ENCODE peak calls at places on chromosomes 4 and X, in ten cellular contexts. J, Z, V, H, T, W, Q, F, O and P are unnamed samples.

GRCh38 chr4:55083771-55084170 is 41.6 kb downstream of the KDR start:
- DNase-seq in O (no peak), T (no peak), F (no peak), W (no peak), V (no peak), J (no peak), Q (no peak), H (no peak), Z (no peak), P (no peak)

GRCh38 chr4:55444822-55445221 is 49.1 kb downstream of the TMEM165 start:
- DNase-seq in J (peak), Q (peak), O (peak), T (peak), F (no peak), H (no peak), Z (no peak), W (no peak), V (peak), P (peak)

GRCh38 chrX:13646154-13646549 is 6.8 kb upstream of the TCEANC start:
- DNase-seq in J (peak), V (peak), Q (peak), F (no peak), T (peak), W (no peak), Z (peak), H (peak), O (peak), P (peak)

GRCh38 chr4:153489856-153490558 is 23.8 kb downstream of the TMEM131L start:
- DNase-seq in Z (no peak), J (peak), F (no peak), Q (no peak), V (no peak), O (no peak), W (no peak), H (no peak), T (peak), P (no peak)

GRCh38 chr4:96486563-96486962 is 646.7 kb downstream of the PDHA2 start:
- DNase-seq in W (no peak), F (no peak), Q (no peak), H (no peak), V (no peak), T (no peak), J (no peak), Z (no peak), O (peak), P (no peak)

GRCh38 chr4:8199594-8200301 is 658 bp downstream of the SH3TC1 start:
- DNase-seq in O (no peak), Z (peak), H (no peak), J (no peak), F (no peak), W (peak), T (no peak), V (no peak), Q (no peak), P (no peak)

GRCh38 chrX:112769034-112769433 is 71.6 kb downstream of the AMOT start:
- DNase-seq in Q (no peak), Z (no peak), V (no peak), J (no peak), W (no peak), T (no peak), H (no peak), F (no peak), O (no peak), P (no peak)

GRCh38 chr4:163755013-163755412 is 260.5 kb downstream of the TMA16 start:
- DNase-seq in W (no peak), V (peak), F (no peak), Q (no peak), O (peak), T (no peak), H (no peak), J (no peak), Z (peak), P (peak)

DNA sequence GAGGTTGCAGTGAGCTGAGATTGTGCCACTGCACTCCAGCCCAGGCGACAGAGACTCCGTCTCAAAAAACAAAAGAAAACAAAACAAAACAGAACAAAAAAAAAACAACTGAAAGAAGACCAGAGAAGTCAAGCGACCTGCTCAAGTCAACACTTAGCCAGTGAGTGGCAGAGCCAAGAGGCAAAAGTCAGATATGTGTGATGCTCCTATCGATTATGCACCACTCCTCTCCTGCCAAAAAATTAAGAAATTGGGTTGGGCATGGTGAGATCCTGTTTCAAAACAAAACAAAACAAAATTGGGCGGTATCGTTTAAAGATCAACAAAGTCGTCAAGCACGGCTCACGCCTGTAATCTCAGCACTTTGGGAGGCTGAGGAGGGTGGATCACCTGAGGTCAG is 137.7 kb downstream of the PDS5A start:
- DNase-seq in F (no peak), J (no peak), Z (no peak), H (no peak), O (no peak), T (no peak), W (no peak), V (no peak), Q (no peak), P (no peak)
- TF ChIP-seq CTCF in F (no peak), J (no peak), Z (no peak), H (no peak), O (no peak), T (no peak), W (no peak), V (no peak), Q (no peak), P (no peak)

DNA sequence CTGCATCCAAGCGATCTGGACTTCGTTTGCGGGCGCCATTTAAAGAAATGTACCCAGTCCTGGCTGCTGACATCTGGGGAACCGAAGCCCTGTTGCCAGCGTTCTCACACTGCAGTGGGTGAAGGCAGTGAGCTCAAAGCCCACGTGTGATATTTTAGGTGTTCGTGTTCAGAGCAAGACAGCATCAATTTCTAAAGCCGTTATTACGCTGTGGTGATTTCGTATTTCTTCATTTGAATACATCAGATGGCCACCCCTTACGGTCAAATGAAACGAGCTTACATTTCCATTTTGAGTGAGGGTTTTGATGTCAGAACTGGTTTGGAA is 380 bp upstream of the C4orf36 start:
- DNase-seq in J (peak), W (no peak), V (no peak), Q (no peak), T (no peak), H (no peak), F (no peak), O (peak), Z (no peak), P (peak)
- TF ChIP-seq CTCF in J (no peak), W (no peak), V (no peak), Q (no peak), T (no peak), H (no peak), F (no peak), O (no peak), Z (no peak), P (no peak)

DNA sequence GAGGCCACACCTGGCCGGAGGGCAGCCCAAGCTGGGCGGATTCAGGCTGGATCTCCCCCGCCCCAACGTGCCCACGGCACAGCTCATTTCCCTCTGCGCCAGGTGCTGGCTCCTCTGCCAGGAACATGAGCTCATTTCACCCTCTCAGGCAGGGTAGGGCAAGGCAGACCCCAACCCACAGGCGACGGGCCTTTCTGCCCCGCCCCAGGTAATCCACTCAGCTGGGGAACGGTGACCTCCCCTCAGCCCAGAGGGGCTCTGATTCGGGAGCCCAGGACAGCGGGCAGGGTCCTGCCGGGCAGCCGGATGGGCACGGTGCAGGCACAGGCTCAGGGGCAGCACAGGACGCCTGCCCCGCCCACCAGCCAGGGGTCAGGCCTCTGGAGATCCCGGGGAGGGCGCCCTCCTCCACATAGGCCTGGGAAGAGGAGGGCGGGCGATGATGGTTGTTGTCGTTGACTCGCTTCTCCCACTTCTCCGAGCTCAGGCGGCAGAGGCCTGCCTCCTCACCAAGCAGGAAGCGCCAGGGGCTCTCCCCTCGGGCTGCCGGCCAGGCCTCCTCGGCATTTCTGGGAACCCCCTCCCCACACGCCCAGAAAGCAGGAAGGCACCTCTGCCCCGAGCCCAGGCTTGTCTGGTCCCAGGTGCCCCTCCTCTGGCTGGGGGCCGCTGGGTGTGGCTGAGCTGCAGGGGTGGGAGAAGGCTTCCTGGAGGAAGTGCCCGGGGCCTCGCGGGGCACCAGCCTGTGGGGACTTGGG is 31.1 kb downstream of the TACC3 start:
- DNase-seq in O (peak), V (no peak), T (peak), H (peak), F (no peak), Z (no peak), J (peak), Q (no peak), W (no peak), P (no peak)
- TF ChIP-seq CTCF in O (peak), V (no peak), T (no peak), H (no peak), F (no peak), Z (no peak), J (no peak), Q (no peak), W (no peak), P (no peak)

GRCh38 chr4:137927972-137928371 is 314.2 kb downstream of the SLC7A11 start:
- DNase-seq in F (no peak), Z (no peak), Q (no peak), J (no peak), W (no peak), H (no peak), O (no peak), T (no peak), V (no peak), P (no peak)

GRCh38 chr4:137923494-137923893 is 318.7 kb downstream of the SLC7A11 start:
- DNase-seq in T (no peak), O (no peak), H (no peak), Q (no peak), F (no peak), W (no peak), J (no peak), Z (no peak), V (no peak), P (no peak)

DNA sequence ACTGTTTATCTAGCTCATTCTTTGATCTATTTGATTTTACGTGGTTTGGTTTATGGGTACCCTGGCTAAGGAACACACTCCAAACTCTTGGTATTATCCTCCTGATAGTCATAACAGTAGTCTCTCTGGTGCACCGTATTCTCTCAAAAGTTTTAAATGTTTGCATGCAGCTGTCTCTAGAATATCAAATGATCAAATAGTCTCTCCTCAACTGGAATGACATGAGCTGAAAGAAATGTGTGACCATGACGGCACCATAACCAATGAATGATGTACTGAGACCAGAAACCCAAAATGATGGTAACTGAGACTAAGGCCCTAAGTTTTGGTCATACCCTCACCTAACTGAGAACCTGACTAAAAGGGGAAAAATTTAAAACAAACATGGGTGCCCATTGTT is 319.4 kb downstream of the SLC7A11 start:
- DNase-seq in J (no peak), F (no peak), Q (no peak), O (no peak), H (no peak), T (no peak), V (no peak), Z (no peak), W (no peak), P (no peak)
- TF ChIP-seq CTCF in J (no peak), F (no peak), Q (no peak), O (no peak), H (no peak), T (no peak), V (no peak), Z (no peak), W (no peak), P (no peak)